ENCODE peak calls at places on chromosomes 1 and 21, in six cellular contexts. V is erythroblast, R is LoVo, Z is Caki2, X is nephron progenitor cell, P is ELR. E is an unnamed sample.
A peak's percentile ranks its signal among the peaks of the same experiment; 100 is the strongest.

GRCh38 chr1:209768354-209768774 is 12.5 kb downstream of the TRAF3IP3 start:
- DNase-seq in X (no peak), R (no peak), P (no peak), Z (no peak), V (no peak), E (peak; percentile 66)

GRCh38 chr1:8017495-8018310 is 8.4 kb downstream of the ERRFI1 start:
- DNase-seq in P (peak; percentile 55), R (no peak), X (no peak), Z (no peak), V (no peak), E (no peak)

GRCh38 chr1:206555473-206555935 is 48.2 kb downstream of the RASSF5 start:
- DNase-seq in R (no peak), V (peak; percentile 55), X (peak; percentile 41), P (no peak), Z (no peak), E (no peak)

GRCh38 chr21:36811762-36812161 is 112.8 kb downstream of the SIM2 start:
- DNase-seq in X (no peak), R (no peak), Z (no peak), V (no peak), P (no peak), E (no peak)

GRCh38 chr1:215507119-215507518 is 60.0 kb upstream of the KCTD3 start:
- DNase-seq in X (no peak), P (no peak), R (no peak), Z (no peak), V (no peak), E (no peak)

GRCh38 chr1:42966688-42967609 is 8.3 kb upstream of the SLC2A1 start:
- DNase-seq in X (no peak), V (peak; percentile 79), R (peak; percentile 95), Z (peak; percentile 94), P (peak; percentile 97), E (peak; percentile 87)

GRCh38 chr21:41010981-41011380 is 157.0 kb upstream of the BACE2 start:
- DNase-seq in X (no peak), R (no peak), P (no peak), Z (no peak), V (no peak), E (no peak)

GRCh38 chr1:217134857-217135568 is 411.8 kb upstream of the ESRRG start:
- DNase-seq in R (no peak), P (no peak), X (peak; percentile 44), V (no peak), Z (peak; percentile 39), E (no peak)

GRCh38 chr21:24840287-24840686 is 767.0 kb downstream of the MRPL39 start:
- DNase-seq in X (no peak), R (no peak), P (no peak), V (no peak), Z (no peak), E (no peak)

GRCh38 chr1:15046487-15047165 is 106.9 kb upstream of the TMEM51 start:
- DNase-seq in R (peak; percentile 61), P (peak; percentile 70), V (peak; percentile 52), Z (peak; percentile 63), X (peak; percentile 89), E (peak; percentile 54)

GRCh38 chr1:228420968-228421826 is 4.5 kb upstream of the TRIM17 start:
- DNase-seq in V (peak; percentile 81), Z (no peak), P (peak; percentile 78), X (no peak), R (no peak), E (no peak)

GRCh38 chr1:1333551-1334241 is 2.6 kb downstream of the TAS1R3 start:
- DNase-seq in X (no peak), P (no peak), V (no peak), R (no peak), Z (no peak), E (no peak)

GRCh38 chr1:30950700-30951099 is 42.1 kb upstream of the SDC3 start:
- DNase-seq in P (no peak), V (no peak), R (no peak), X (no peak), Z (no peak), E (no peak)

GRCh38 chr1:32286763-32287162 is 5.1 kb upstream of the HDAC1 start:
- DNase-seq in R (no peak), V (no peak), X (no peak), P (no peak), Z (no peak), E (no peak)

GRCh38 chr1:169204184-169204583 is 97.7 kb downstream of the ATP1B1 start:
- DNase-seq in R (no peak), P (no peak), V (no peak), Z (no peak), X (no peak), E (no peak)

GRCh38 chr1:239293350-239294111 is 92.8 kb upstream of the CHRM3 start:
- DNase-seq in Z (no peak), X (no peak), R (peak; percentile 6), P (peak; percentile 23), V (no peak), E (peak; percentile 73)

GRCh38 chr1:185821612-185822385 is 87.6 kb downstream of the HMCN1 start:
- DNase-seq in Z (no peak), P (peak; percentile 31), X (no peak), V (no peak), R (no peak), E (peak; percentile 16)

GRCh38 chr1:23344987-23345472 is 946 bp upstream of the HNRNPR start:
- DNase-seq in R (no peak), X (no peak), P (no peak), Z (no peak), V (no peak), E (no peak)

GRCh38 chr1:177385760-177386698 is 215.3 kb downstream of the BRINP2 start:
- DNase-seq in Z (no peak), R (no peak), P (peak; percentile 4), X (no peak), V (no peak), E (no peak)

GRCh38 chr1:169745015-169745861 is 11.4 kb upstream of the SELE start:
- DNase-seq in Z (no peak), P (no peak), V (no peak), X (no peak), R (no peak), E (no peak)

GRCh38 chr1:12127206-12127810 is 39.5 kb upstream of the TNFRSF1B start:
- DNase-seq in X (no peak), Z (no peak), R (no peak), P (no peak), V (no peak), E (no peak)

E was measured in small intestine.